ENCODE peak calls at places on chromosome 15, in nine cellular contexts. M is ovary, W is Karpas-422, L is sigmoid colon, T is stomach, I is OCI-LY7, S is cardiac muscle cell, B is neuronal stem cell, V is transverse colon. C is an unnamed sample.
A peak's percentile ranks its signal among the peaks of the same experiment; 100 is the strongest.

GRCh38 chr15:52680756-52681155 is 1.6 kb upstream of the ATOSA start:
- DNase-seq in M (no peak), W (peak; percentile 92), L (no peak), T (no peak), I (peak; percentile 86), S (no peak), B (no peak), V (no peak), C (no peak)

GRCh38 chr15:39786444-39787056 is 3.9 kb upstream of the FSIP1 start:
- DNase-seq in M (no peak), W (peak; percentile 79), L (no peak), T (no peak), I (peak; percentile 63), S (peak; percentile 61), B (peak; percentile 39), V (no peak), C (no peak)

GRCh38 chr15:56978898-56979662 is 60.6 kb downstream of the TCF12 start:
- DNase-seq in M (no peak), W (no peak), L (no peak), T (no peak), I (no peak), S (no peak), B (no peak), V (no peak), C (no peak)

GRCh38 chr15:82966671-82967071 is 14.2 kb upstream of the HOMER2 start:
- DNase-seq in M (no peak), W (no peak), L (no peak), T (no peak), I (no peak), S (no peak), B (no peak), V (no peak), C (no peak)

GRCh38 chr15:74631935-74632560 is 16.4 kb downstream of the CLK3 start:
- DNase-seq in M (no peak), W (peak; percentile 83), L (no peak), T (peak; percentile 69), I (peak; percentile 68), S (peak; percentile 72), B (peak; percentile 26), V (peak; percentile 66), C (peak; percentile 65)

GRCh38 chr15:41281236-41281635 is 50.2 kb downstream of the CHP1 start:
- DNase-seq in M (no peak), W (no peak), L (no peak), T (no peak), I (no peak), S (no peak), B (no peak), V (no peak), C (no peak)

GRCh38 chr15:60592386-60593339 is 113.7 kb upstream of the ICE2 start:
- DNase-seq in M (peak; percentile 86), W (peak; percentile 49), L (peak; percentile 94), T (peak; percentile 86), I (peak; percentile 78), S (peak; percentile 96), B (peak; percentile 74), V (peak; percentile 90), C (peak; percentile 90)

GRCh38 chr15:67048281-67049279 is 16.8 kb upstream of the SMAD3 start:
- DNase-seq in M (no peak), W (no peak), L (peak; percentile 52), T (peak; percentile 92), I (no peak), S (no peak), B (no peak), V (peak; percentile 86), C (peak; percentile 90)

GRCh38 chr15:85754993-85755392 is 39.7 kb downstream of the KLHL25 start:
- DNase-seq in M (no peak), W (no peak), L (peak; percentile 69), T (no peak), I (no peak), S (no peak), B (no peak), V (no peak), C (peak; percentile 74)

GRCh38 chr15:76206325-76206976 is 104.8 kb downstream of the ETFA start:
- DNase-seq in M (peak; percentile 74), W (no peak), L (peak; percentile 90), T (peak; percentile 96), I (no peak), S (peak; percentile 34), B (no peak), V (peak; percentile 62), C (peak; percentile 66)

GRCh38 chr15:92393994-92394326 is 279 bp downstream of the ST8SIA2 start:
- DNase-seq in M (no peak), W (no peak), L (no peak), T (no peak), I (no peak), S (no peak), B (peak; percentile 49), V (no peak), C (no peak)
- H3K4me3 ChIP-seq in M (no peak overlapping the region), W (no peak overlapping the region), L (peak overlapping the region; percentile 12), T (peak overlapping the region; percentile 41), I (no peak overlapping the region), S (peak overlapping the region; percentile 72), B (peak overlapping the region; percentile 77), V (peak overlapping the region; percentile 21), C (no peak overlapping the region)

GRCh38 chr15:25652697-25653096 is 210.4 kb downstream of the ATP10A start:
- DNase-seq in M (no peak), W (no peak), L (no peak), T (no peak), I (no peak), S (no peak), B (no peak), V (no peak), C (no peak)
- H3K4me1 ChIP-seq in M (no peaks in the 10 kb centered on the region), W (no peaks in the 10 kb centered on the region), L (no peaks in the 10 kb centered on the region), T (no peaks in the 10 kb centered on the region), I (no peaks in the 10 kb centered on the region), S (no peaks in the 10 kb centered on the region), B (no peaks in the 10 kb centered on the region), V (no peaks in the 10 kb centered on the region), C (no peaks in the 10 kb centered on the region)

GRCh38 chr15:91561371-91562100 is 292.0 kb upstream of the SLCO3A1 start:
- DNase-seq in M (no peak), W (no peak), L (peak; percentile 67), T (no peak), I (no peak), S (no peak), B (no peak), V (no peak), C (peak; percentile 48)
- H3K4me3 ChIP-seq in M (no peak overlapping the region), W (no peak overlapping the region), L (no peak overlapping the region), T (no peak overlapping the region), I (no peak overlapping the region), S (no peak overlapping the region), B (no peak overlapping the region), V (no peak overlapping the region), C (no peak overlapping the region)

DNA sequence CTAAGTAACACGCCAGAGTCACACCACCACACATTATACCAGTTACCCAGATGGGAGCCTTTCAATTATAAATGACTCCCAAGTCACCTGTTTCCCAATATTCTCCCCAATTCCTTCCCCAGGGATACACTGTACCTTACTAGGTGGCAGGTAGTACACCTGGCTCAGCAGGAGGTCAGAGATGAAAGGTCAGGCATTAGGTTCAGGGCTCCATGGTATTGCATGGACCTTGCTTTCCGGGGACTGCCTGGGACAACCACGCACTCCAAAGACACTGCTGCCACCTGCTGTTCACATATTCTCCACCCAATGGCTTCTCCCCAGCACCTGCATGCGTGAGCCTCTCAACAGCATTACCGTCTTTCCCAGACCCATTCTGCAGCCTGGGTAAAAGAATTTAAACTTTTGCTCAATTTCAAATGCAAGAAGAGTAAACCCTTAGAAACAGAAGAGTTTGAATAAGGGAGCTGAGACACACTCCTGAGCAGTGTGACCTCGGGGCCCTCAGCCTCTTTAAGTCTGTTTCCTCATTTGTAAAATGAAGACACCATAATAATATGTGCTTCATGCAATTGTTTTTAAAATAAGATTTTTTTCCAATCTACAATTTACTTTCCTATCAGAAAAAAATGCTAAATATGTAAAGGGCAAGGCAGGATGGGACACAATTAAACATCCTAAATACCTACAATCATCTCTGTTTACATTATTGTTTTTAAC is 28.0 kb upstream of the LACTB start:
- DNase-seq in M (peak; percentile 82), W (peak; percentile 86), L (peak; percentile 90), T (peak; percentile 84), I (peak; percentile 74), S (peak; percentile 86), B (peak; percentile 64), V (peak; percentile 87), C (peak; percentile 85)
- H3K4me1 ChIP-seq in M (no peaks in the 10 kb centered on the region), W (peaks cover 3% of the 10 kb centered on the region), L (peaks cover 29% of the 10 kb centered on the region), T (no peaks in the 10 kb centered on the region), I (peaks cover 5% of the 10 kb centered on the region), S (peaks cover 18% of the 10 kb centered on the region), B (peaks cover 14% of the 10 kb centered on the region), V (peaks cover 10% of the 10 kb centered on the region), C (peaks cover 22% of the 10 kb centered on the region)

GRCh38 chr15:78056714-78057269 is 20.7 kb downstream of the TBC1D2B start:
- DNase-seq in M (no peak), W (peak; percentile 85), L (no peak), T (peak; percentile 43), I (peak; percentile 88), S (no peak), B (no peak), V (no peak), C (no peak)

GRCh38 chr15:78054518-78054917 is 23.0 kb downstream of the TBC1D2B start:
- DNase-seq in M (no peak), W (no peak), L (no peak), T (no peak), I (no peak), S (no peak), B (no peak), V (no peak), C (no peak)

GRCh38 chr15:78057803-78058202 is 19.7 kb downstream of the TBC1D2B start:
- DNase-seq in M (no peak), W (no peak), L (no peak), T (no peak), I (no peak), S (no peak), B (no peak), V (no peak), C (peak; percentile 4)

GRCh38 chr15:78054971-78055370 is 22.5 kb downstream of the TBC1D2B start:
- DNase-seq in M (no peak), W (no peak), L (no peak), T (no peak), I (no peak), S (no peak), B (no peak), V (no peak), C (no peak)

DNA sequence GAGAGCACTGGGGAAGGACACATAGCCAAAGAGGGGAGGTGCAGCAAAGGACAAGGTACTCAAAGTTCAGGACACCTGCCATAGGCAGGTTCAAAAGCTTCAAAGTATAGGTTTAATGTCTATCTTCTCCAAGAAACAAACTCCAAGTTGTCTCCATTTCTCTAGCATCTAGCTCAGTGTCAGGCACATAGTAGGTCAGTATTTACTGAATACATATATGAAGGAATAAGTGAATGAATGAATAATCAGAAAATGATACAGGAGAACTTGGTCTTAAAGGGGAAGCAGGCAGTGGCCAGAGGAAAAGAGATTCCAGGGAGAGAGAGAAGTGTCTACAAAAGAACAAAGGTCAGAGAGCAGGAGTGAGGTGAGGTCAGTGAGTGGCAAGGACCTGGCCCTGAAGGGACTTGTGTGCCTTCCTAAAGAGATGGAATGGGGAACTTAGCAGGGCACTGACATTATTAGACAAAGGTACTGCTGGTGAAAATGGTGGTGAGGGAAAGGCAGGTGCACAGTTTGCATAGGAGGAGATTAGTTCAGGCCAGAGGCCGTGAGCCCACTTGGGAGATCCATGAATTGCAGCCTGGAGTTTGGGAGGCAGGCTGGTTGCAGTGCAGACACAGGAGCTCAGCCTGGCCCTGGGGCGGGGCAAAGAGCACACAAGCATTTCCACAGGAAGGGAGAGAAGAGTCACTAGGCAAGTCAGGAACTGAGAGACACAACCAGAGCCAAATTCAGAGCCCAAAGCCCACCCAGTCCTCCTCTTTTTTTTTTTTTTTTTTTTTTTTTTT is 21.4 kb downstream of the TBC1D2B start:
- DNase-seq in M (no peak), W (no peak), L (no peak), T (no peak), I (no peak), S (no peak), B (no peak), V (peak; percentile 66), C (peak; percentile 64)
- H3K4me3 ChIP-seq in M (no peak overlapping the region), W (peak overlapping the region; percentile 51), L (no peak overlapping the region), T (no peak overlapping the region), I (peak overlapping the region; percentile 45), S (no peak overlapping the region), B (no peak overlapping the region), V (no peak overlapping the region), C (no peak overlapping the region)

C was measured in tibial artery.